ENCODE peak calls at places on chromosome 7, in eight cellular contexts. One of them, this sample, is unnamed.

GRCh38 chr7:155391414-155391813 is 66.5 kb upstream of the EN2 start:
- DNase-seq in IMR-90: no peak
- DNase-seq in PC-3: no peak
- DNase-seq in hepatocyte: no peak
- DNase-seq in neural progenitor cell: no peak
- DNase-seq in H1: no peak
- DNase-seq in mammary epithelial cell: no peak
- DNase-seq in GM23338: no peak
- DNase-seq in this sample: no peak

GRCh38 chr7:54354436-54354835 is 187.7 kb upstream of the VSTM2A start:
- DNase-seq in IMR-90: no peak
- DNase-seq in PC-3: peak; percentile 22
- DNase-seq in hepatocyte: no peak
- DNase-seq in neural progenitor cell: no peak
- DNase-seq in H1: no peak
- DNase-seq in mammary epithelial cell: no peak
- DNase-seq in GM23338: no peak
- DNase-seq in this sample: no peak

GRCh38 chr7:1247527-1248041 is 14.9 kb downstream of the UNCX start:
- DNase-seq in IMR-90: no peak
- DNase-seq in PC-3: no peak
- DNase-seq in hepatocyte: no peak
- DNase-seq in neural progenitor cell: peak; percentile 87
- DNase-seq in H1: no peak
- DNase-seq in mammary epithelial cell: no peak
- DNase-seq in GM23338: no peak
- DNase-seq in this sample: no peak

GRCh38 chr7:28520074-28521015 is 108.0 kb downstream of the CREB5 start:
- DNase-seq in IMR-90: peak; percentile 22
- DNase-seq in PC-3: no peak
- DNase-seq in hepatocyte: no peak
- DNase-seq in neural progenitor cell: no peak
- DNase-seq in H1: no peak
- DNase-seq in mammary epithelial cell: peak; percentile 19
- DNase-seq in GM23338: no peak
- DNase-seq in this sample: no peak

GRCh38 chr7:47804767-47805545 is 143.3 kb downstream of the PKD1L1 start:
- DNase-seq in IMR-90: peak; percentile 75
- DNase-seq in PC-3: no peak
- DNase-seq in hepatocyte: no peak
- DNase-seq in neural progenitor cell: no peak
- DNase-seq in H1: no peak
- DNase-seq in mammary epithelial cell: no peak
- DNase-seq in GM23338: no peak
- DNase-seq in this sample: no peak

GRCh38 chr7:1402110-1402790 is 57.0 kb downstream of the MICALL2 start:
- DNase-seq in IMR-90: no peak
- DNase-seq in PC-3: no peak
- DNase-seq in hepatocyte: no peak
- DNase-seq in neural progenitor cell: no peak
- DNase-seq in H1: no peak
- DNase-seq in mammary epithelial cell: no peak
- DNase-seq in GM23338: no peak
- DNase-seq in this sample: no peak

GRCh38 chr7:3289996-3290395 is 11.1 kb upstream of the SDK1 start:
- DNase-seq in IMR-90: peak; percentile 56
- DNase-seq in PC-3: no peak
- DNase-seq in hepatocyte: no peak
- DNase-seq in neural progenitor cell: no peak
- DNase-seq in H1: no peak
- DNase-seq in mammary epithelial cell: peak; percentile 47
- DNase-seq in GM23338: no peak
- DNase-seq in this sample: no peak

GRCh38 chr7:452230-452751 is 67.4 kb downstream of the PDGFA start:
- DNase-seq in IMR-90: peak; percentile 49
- DNase-seq in PC-3: no peak
- DNase-seq in hepatocyte: peak; percentile 75
- DNase-seq in neural progenitor cell: peak; percentile 75
- DNase-seq in H1: peak; percentile 15
- DNase-seq in mammary epithelial cell: no peak
- DNase-seq in GM23338: peak; percentile 71
- DNase-seq in this sample: no peak

GRCh38 chr7:101576993-101577392 is 52.1 kb downstream of the MYL10 start:
- DNase-seq in IMR-90: no peak
- DNase-seq in PC-3: peak; percentile 18
- DNase-seq in hepatocyte: no peak
- DNase-seq in neural progenitor cell: no peak
- DNase-seq in H1: no peak
- DNase-seq in mammary epithelial cell: peak; percentile 52
- DNase-seq in GM23338: peak; percentile 16
- DNase-seq in this sample: no peak

GRCh38 chr7:42208586-42208985 is 28.4 kb downstream of the GLI3 start:
- DNase-seq in IMR-90: no peak
- DNase-seq in PC-3: no peak
- DNase-seq in hepatocyte: no peak
- DNase-seq in neural progenitor cell: no peak
- DNase-seq in H1: no peak
- DNase-seq in mammary epithelial cell: no peak
- DNase-seq in GM23338: no peak
- DNase-seq in this sample: no peak

GRCh38 chr7:20449146-20449648 is 118.5 kb downstream of the ITGB8 start:
- DNase-seq in IMR-90: no peak
- DNase-seq in PC-3: no peak
- DNase-seq in hepatocyte: no peak
- DNase-seq in neural progenitor cell: no peak
- DNase-seq in H1: no peak
- DNase-seq in mammary epithelial cell: no peak
- DNase-seq in GM23338: no peak
- DNase-seq in this sample: no peak

GRCh38 chr7:7799138-7799537 is 80.7 kb upstream of the RPA3 start:
- DNase-seq in IMR-90: peak; percentile 61
- DNase-seq in PC-3: peak; percentile 73
- DNase-seq in hepatocyte: peak; percentile 42
- DNase-seq in neural progenitor cell: no peak
- DNase-seq in H1: no peak
- DNase-seq in mammary epithelial cell: no peak
- DNase-seq in GM23338: no peak
- DNase-seq in this sample: no peak

GRCh38 chr7:33186187-33186586 is 56.8 kb downstream of the BBS9 start:
- DNase-seq in IMR-90: peak; percentile 72
- DNase-seq in PC-3: peak; percentile 26
- DNase-seq in hepatocyte: no peak
- DNase-seq in neural progenitor cell: peak; percentile 16
- DNase-seq in H1: no peak
- DNase-seq in mammary epithelial cell: peak; percentile 30
- DNase-seq in GM23338: peak; percentile 40
- DNase-seq in this sample: no peak

GRCh38 chr7:99379043-99379577 is 4.6 kb downstream of the ARPC1B start:
- DNase-seq in IMR-90: peak; percentile 88
- DNase-seq in PC-3: peak; percentile 15
- DNase-seq in hepatocyte: peak; percentile 61
- DNase-seq in neural progenitor cell: no peak
- DNase-seq in H1: no peak
- DNase-seq in mammary epithelial cell: peak; percentile 88
- DNase-seq in GM23338: no peak
- DNase-seq in this sample: peak; percentile 34

GRCh38 chr7:35720032-35720431 is 25.1 kb upstream of the HERPUD2 start:
- DNase-seq in IMR-90: no peak
- DNase-seq in PC-3: no peak
- DNase-seq in hepatocyte: no peak
- DNase-seq in neural progenitor cell: no peak
- DNase-seq in H1: no peak
- DNase-seq in mammary epithelial cell: no peak
- DNase-seq in GM23338: no peak
- DNase-seq in this sample: no peak

GRCh38 chr7:46170021-46170420 is 248.9 kb upstream of the IGFBP3 start:
- DNase-seq in IMR-90: no peak
- DNase-seq in PC-3: no peak
- DNase-seq in hepatocyte: no peak
- DNase-seq in neural progenitor cell: no peak
- DNase-seq in H1: no peak
- DNase-seq in mammary epithelial cell: no peak
- DNase-seq in GM23338: no peak
- DNase-seq in this sample: no peak

GRCh38 chr7:71198887-71199286 is 66.9 kb downstream of the GALNT17 start:
- DNase-seq in IMR-90: no peak
- DNase-seq in PC-3: no peak
- DNase-seq in hepatocyte: peak; percentile 27
- DNase-seq in neural progenitor cell: no peak
- DNase-seq in H1: no peak
- DNase-seq in mammary epithelial cell: no peak
- DNase-seq in GM23338: no peak
- DNase-seq in this sample: no peak

GRCh38 chr7:55515569-55516279 is 56.6 kb downstream of the VOPP1 start:
- DNase-seq in IMR-90: no peak
- DNase-seq in PC-3: no peak
- DNase-seq in hepatocyte: no peak
- DNase-seq in neural progenitor cell: no peak
- DNase-seq in H1: no peak
- DNase-seq in mammary epithelial cell: no peak
- DNase-seq in GM23338: no peak
- DNase-seq in this sample: peak; percentile 58

GRCh38 chr7:128837521-128837921 is 7.3 kb downstream of the FLNC start:
- DNase-seq in IMR-90: no peak
- DNase-seq in PC-3: no peak
- DNase-seq in hepatocyte: no peak
- DNase-seq in neural progenitor cell: no peak
- DNase-seq in H1: no peak
- DNase-seq in mammary epithelial cell: no peak
- DNase-seq in GM23338: no peak
- DNase-seq in this sample: no peak

GRCh38 chr7:4561775-4562174 is 120.3 kb upstream of the FOXK1 start:
- DNase-seq in IMR-90: no peak
- DNase-seq in PC-3: no peak
- DNase-seq in hepatocyte: no peak
- DNase-seq in neural progenitor cell: peak; percentile 58
- DNase-seq in H1: no peak
- DNase-seq in mammary epithelial cell: no peak
- DNase-seq in GM23338: peak; percentile 54
- DNase-seq in this sample: no peak
- TF ChIP-seq CTCF in IMR-90: no peak
- TF ChIP-seq CTCF in PC-3: peak; percentile 24
- TF ChIP-seq CTCF in hepatocyte: no peak
- TF ChIP-seq CTCF in neural progenitor cell: peak; percentile 47
- TF ChIP-seq CTCF in H1: peak; percentile 28
- TF ChIP-seq CTCF in mammary epithelial cell: no peak
- TF ChIP-seq CTCF in GM23338: peak; percentile 70
- TF ChIP-seq CTCF in this sample: no peak

GRCh38 chr7:43869898-43870240 is 552 bp upstream of the MRPS24 start:
- DNase-seq in IMR-90: peak; percentile 96
- DNase-seq in PC-3: peak; percentile 87
- DNase-seq in hepatocyte: peak; percentile 34
- DNase-seq in neural progenitor cell: no peak
- DNase-seq in H1: no peak
- DNase-seq in mammary epithelial cell: peak; percentile 93
- DNase-seq in GM23338: peak; percentile 16
- DNase-seq in this sample: no peak
- H2AFZ ChIP-seq in IMR-90: peak overlapping the region; percentile 99
- H2AFZ ChIP-seq in PC-3: peak overlapping the region; percentile 84
- H2AFZ ChIP-seq in hepatocyte: peak overlapping the region; percentile 82
- H2AFZ ChIP-seq in neural progenitor cell: peak overlapping the region; percentile 86
- H2AFZ ChIP-seq in H1: peak overlapping the region; percentile 91
- H2AFZ ChIP-seq in mammary epithelial cell: peak overlapping the region; percentile 90
- H2AFZ ChIP-seq in GM23338: peak overlapping the region; percentile 82
- H2AFZ ChIP-seq in this sample: peak overlapping the region; percentile 82

GRCh38 chr7:21722371-21722770 is 179.5 kb downstream of the DNAH11 start:
- DNase-seq in IMR-90: no peak
- DNase-seq in PC-3: no peak
- DNase-seq in hepatocyte: no peak
- DNase-seq in neural progenitor cell: no peak
- DNase-seq in H1: no peak
- DNase-seq in mammary epithelial cell: no peak
- DNase-seq in GM23338: peak; percentile 23
- DNase-seq in this sample: no peak
- TF ChIP-seq CTCF in IMR-90: no peak
- TF ChIP-seq CTCF in PC-3: peak; percentile 40
- TF ChIP-seq CTCF in hepatocyte: no peak
- TF ChIP-seq CTCF in neural progenitor cell: peak; percentile 45
- TF ChIP-seq CTCF in H1: peak; percentile 31
- TF ChIP-seq CTCF in mammary epithelial cell: peak; percentile 36
- TF ChIP-seq CTCF in GM23338: no peak
- TF ChIP-seq CTCF in this sample: peak; percentile 71

GRCh38 chr7:27025270-27025669 is 70.5 kb downstream of the HOXA1 start:
- DNase-seq in IMR-90: no peak
- DNase-seq in PC-3: peak; percentile 12
- DNase-seq in hepatocyte: no peak
- DNase-seq in neural progenitor cell: no peak
- DNase-seq in H1: no peak
- DNase-seq in mammary epithelial cell: no peak
- DNase-seq in GM23338: no peak
- DNase-seq in this sample: no peak
- H2AFZ ChIP-seq in IMR-90: no peak overlapping the region
- H2AFZ ChIP-seq in PC-3: no peak overlapping the region
- H2AFZ ChIP-seq in hepatocyte: no peak overlapping the region
- H2AFZ ChIP-seq in neural progenitor cell: peak overlapping the region; percentile 72
- H2AFZ ChIP-seq in H1: no peak overlapping the region
- H2AFZ ChIP-seq in mammary epithelial cell: no peak overlapping the region
- H2AFZ ChIP-seq in GM23338: peak overlapping the region; percentile 68
- H2AFZ ChIP-seq in this sample: no peak overlapping the region